ENCODE peak calls at places on chromosomes 7 and 10, in nine cellular contexts. X is GM23248, U is neural progenitor cell, K is OCI-LY7, H is GM23338, Q is PC-3, L is HCT116, Y is SK-N-SH, C is MM.1S. D is an unnamed sample.
A peak's percentile ranks its signal among the peaks of the same experiment; 100 is the strongest.

GRCh38 chr7:14446231-14446630 is 456.3 kb downstream of the DGKB start:
- DNase-seq in X (no peak), U (no peak), K (no peak), H (no peak), Q (no peak), L (no peak), Y (no peak), C (no peak), D (no peak)

GRCh38 chr7:57339198-57339944 is 110.6 kb upstream of the ZNF716 start:
- DNase-seq in X (no peak), U (no peak), K (no peak), H (no peak), Q (no peak), L (no peak), Y (no peak), C (no peak), D (no peak)

GRCh38 chr7:152859781-152860191 is 100.2 kb downstream of the ACTR3B start:
- DNase-seq in X (peak; percentile 29), U (peak; percentile 28), K (peak; percentile 19), H (peak; percentile 77), Q (peak; percentile 25), L (peak; percentile 8), Y (peak; percentile 66), C (no peak), D (no peak)

GRCh38 chr7:84069036-84069435 is 125.6 kb downstream of the SEMA3A start:
- DNase-seq in X (no peak), U (no peak), K (no peak), H (no peak), Q (no peak), L (no peak), Y (no peak), C (no peak), D (no peak)

GRCh38 chr10:1327759-1328158 is 271.6 kb downstream of the WDR37 start:
- DNase-seq in X (no peak), U (no peak), K (no peak), H (no peak), Q (no peak), L (no peak), Y (no peak), C (no peak), D (no peak)

GRCh38 chr10:9158675-9159074 is 1104.2 kb downstream of the GATA3 start:
- DNase-seq in X (no peak), U (no peak), K (no peak), H (no peak), Q (peak; percentile 54), L (no peak), Y (no peak), C (no peak), D (no peak)

GRCh38 chr10:59595584-59595983 is 114.1 kb downstream of the SLC16A9 start:
- DNase-seq in X (no peak), U (no peak), K (no peak), H (no peak), Q (peak; percentile 80), L (no peak), Y (peak; percentile 16), C (no peak), D (no peak)

GRCh38 chr7:17849504-17849903 is 90.8 kb downstream of the SNX13 start:
- DNase-seq in X (peak; percentile 40), U (no peak), K (no peak), H (no peak), Q (no peak), L (no peak), Y (no peak), C (no peak), D (no peak)

GRCh38 chr7:138752568-138753518 is 45.0 kb upstream of the TMEM213 start:
- DNase-seq in X (peak; percentile 27), U (peak; percentile 51), K (peak; percentile 49), H (peak; percentile 45), Q (peak; percentile 98), L (peak; percentile 93), Y (peak; percentile 43), C (peak; percentile 96), D (no peak)

GRCh38 chr10:124206616-124207015 is 113.2 kb upstream of the CHST15 start:
- DNase-seq in X (peak; percentile 2), U (no peak), K (no peak), H (no peak), Q (no peak), L (no peak), Y (no peak), C (no peak), D (no peak)

GRCh38 chr7:55271069-55271468 is 94.1 kb upstream of the LANCL2 start:
- DNase-seq in X (peak; percentile 59), U (no peak), K (no peak), H (peak; percentile 22), Q (peak; percentile 55), L (no peak), Y (no peak), C (no peak), D (no peak)

GRCh38 chr10:70546585-70546984 is 56.0 kb downstream of the PRF1 start:
- DNase-seq in X (no peak), U (no peak), K (no peak), H (no peak), Q (no peak), L (no peak), Y (no peak), C (no peak), D (no peak)

DNA sequence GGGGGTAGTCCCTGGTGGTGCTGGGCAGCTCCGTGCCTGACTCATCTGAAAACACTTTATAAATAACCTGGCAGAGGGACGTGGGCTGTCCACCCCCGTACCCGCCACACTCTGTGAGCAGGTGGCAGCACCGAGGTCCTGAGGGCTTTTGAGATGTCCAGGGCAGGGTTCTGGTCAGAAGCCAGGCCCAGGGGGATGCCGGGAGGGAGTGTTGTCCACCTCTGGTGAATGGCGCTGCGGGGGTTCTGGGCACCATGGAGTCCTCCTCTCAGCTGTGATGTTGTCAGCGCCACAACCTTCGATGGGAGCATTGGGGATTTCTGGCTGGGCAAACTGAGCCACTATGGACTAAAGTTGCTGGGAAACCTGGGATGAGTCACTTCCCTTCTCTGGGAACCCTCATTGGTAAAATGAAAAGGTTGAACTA is 27.4 kb upstream of the GOLGA7B start:
- DNase-seq in X (no peak), U (no peak), K (no peak), H (no peak), Q (peak; percentile 36), L (no peak), Y (no peak), C (no peak), D (no peak)
- TF ChIP-seq EZH2phosphoT487 in X (no peak), U (no peak), K (no peak), H (no peak), Q (no peak), L (no peak), Y (no peak), C (no peak), D (no peak)

DNA sequence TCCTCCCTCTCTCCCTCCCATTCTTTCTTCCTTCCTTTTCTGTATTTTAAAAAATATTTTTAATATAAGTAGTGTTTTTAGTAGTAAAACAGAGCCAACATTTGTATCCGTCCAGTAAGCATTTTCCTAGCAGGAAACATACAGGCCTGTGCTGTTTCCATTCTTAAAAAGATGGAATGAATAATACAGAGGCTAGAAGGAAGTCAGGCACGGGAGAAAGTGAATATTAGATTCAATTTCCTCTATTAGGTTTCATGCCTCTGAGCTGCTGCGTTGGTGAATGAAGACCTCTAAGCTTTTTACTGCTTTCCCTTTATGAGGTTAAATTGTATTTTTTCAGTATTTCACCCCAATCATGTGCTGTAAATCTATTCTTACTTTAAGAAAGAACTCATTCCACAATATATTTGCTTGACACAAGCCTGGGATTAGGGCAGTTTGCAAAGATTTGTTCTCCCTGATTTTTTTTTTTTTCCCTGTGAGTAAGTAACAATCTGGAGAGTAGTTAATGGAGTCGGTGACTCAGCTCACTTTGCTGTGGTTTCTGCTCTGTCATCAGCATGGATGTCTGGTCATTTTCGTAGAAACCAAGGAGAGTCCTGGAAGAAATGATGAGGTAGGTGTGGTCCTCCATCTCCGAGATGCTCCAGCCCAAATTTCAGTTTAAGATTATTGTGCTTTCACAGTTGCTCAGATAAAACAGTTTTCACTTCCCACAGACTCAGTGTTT is 76.1 kb upstream of the PITRM1 start:
- DNase-seq in X (peak; percentile 97), U (no peak), K (no peak), H (no peak), Q (peak; percentile 68), L (peak; percentile 75), Y (no peak), C (no peak), D (peak; percentile 70)
- H3K4me2 ChIP-seq in X (peak overlapping the region; percentile 49), U (no peak overlapping the region), K (no peak overlapping the region), H (no peak overlapping the region), Q (peak overlapping the region; percentile 79), L (peak overlapping the region; percentile 67), Y (peak overlapping the region; percentile 53), C (no peak overlapping the region), D (peak overlapping the region; percentile 44)

GRCh38 chr7:112331495-112331894 is 118.8 kb upstream of the IFRD1 start:
- DNase-seq in X (no peak), U (no peak), K (no peak), H (peak; percentile 65), Q (no peak), L (no peak), Y (no peak), C (no peak), D (peak; percentile 41)
- TF ChIP-seq EZH2phosphoT487 in X (no peak), U (no peak), K (no peak), H (no peak), Q (no peak), L (no peak), Y (no peak), C (no peak), D (no peak)

GRCh38 chr10:80155696-80156215 is 23.2 kb downstream of the PLAC9 start:
- DNase-seq in X (no peak), U (no peak), K (no peak), H (no peak), Q (no peak), L (no peak), Y (no peak), C (no peak), D (no peak)

GRCh38 chr10:80156216-80156615 is 23.7 kb downstream of the PLAC9 start:
- DNase-seq in X (no peak), U (no peak), K (no peak), H (no peak), Q (no peak), L (no peak), Y (no peak), C (no peak), D (no peak)

GRCh38 chr10:80153460-80153859 is 20.9 kb downstream of the PLAC9 start:
- DNase-seq in X (no peak), U (no peak), K (no peak), H (no peak), Q (no peak), L (no peak), Y (no peak), C (no peak), D (no peak)

GRCh38 chr10:80154978-80155695 is 22.6 kb downstream of the PLAC9 start:
- DNase-seq in X (peak; percentile 95), U (no peak), K (no peak), H (no peak), Q (peak; percentile 97), L (no peak), Y (no peak), C (no peak), D (no peak)

DNA sequence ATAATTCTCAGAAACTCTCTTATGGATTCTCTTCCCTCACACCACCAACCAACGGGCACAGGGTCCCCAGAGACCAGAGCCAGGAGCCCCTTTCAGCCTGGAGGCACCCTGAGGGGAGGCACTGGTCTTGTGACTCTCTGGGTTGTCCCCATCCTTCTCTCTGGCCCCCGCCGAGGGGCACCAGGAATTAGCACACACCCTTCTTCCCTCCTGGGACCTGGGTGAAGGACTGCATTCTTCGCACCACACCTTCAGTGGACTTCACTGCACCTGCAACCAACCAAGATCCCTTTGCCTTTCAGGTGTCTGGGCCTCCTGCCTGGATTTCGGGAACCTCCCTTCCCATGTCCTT is 22.1 kb downstream of the PLAC9 start:
- DNase-seq in X (no peak), U (no peak), K (no peak), H (no peak), Q (no peak), L (no peak), Y (no peak), C (no peak), D (no peak)
- H3K4me2 ChIP-seq in X (peak overlapping the region; percentile 54), U (no peak overlapping the region), K (no peak overlapping the region), H (no peak overlapping the region), Q (peak overlapping the region; percentile 32), L (no peak overlapping the region), Y (peak overlapping the region; percentile 61), C (no peak overlapping the region), D (no peak overlapping the region)

D was measured in hepatocyte.